ENCODE peak calls at places on chromosomes 2 and 18, in eight cellular contexts. C is GM06990, M is heart right ventricle, U is OCI-LY7, F is cardiac fibroblast, P is cardiac muscle cell, I is right lobe of liver, Q is fibroblast of pulmonary artery. X is an unnamed sample.

GRCh38 chr18:8732442-8733360 is 27.3 kb downstream of the MTCL1 start:
- DNase-seq in C (no peak), M (no peak), U (no peak), F (no peak), P (no peak), I (no peak), Q (no peak), X (no peak)

GRCh38 chr2:161651547-161651946 is 27.3 kb downstream of the SLC4A10 start:
- DNase-seq in C (no peak), M (no peak), U (no peak), F (no peak), P (no peak), I (no peak), Q (no peak), X (no peak)

GRCh38 chr18:24427484-24427883 is 1.0 kb downstream of the IMPACT start:
- DNase-seq in C (no peak), M (no peak), U (no peak), F (peak), P (peak), I (no peak), Q (peak), X (peak)

GRCh38 chr18:7608174-7608550 is 41.0 kb downstream of the PTPRM start:
- DNase-seq in C (no peak), M (no peak), U (no peak), F (peak), P (peak), I (no peak), Q (peak), X (no peak)

GRCh38 chr2:140178224-140178623 is 1398.0 kb upstream of the NXPH2 start:
- DNase-seq in C (no peak), M (no peak), U (no peak), F (no peak), P (no peak), I (no peak), Q (no peak), X (no peak)

GRCh38 chr2:135679125-135679524 is 62.5 kb upstream of the UBXN4 start:
- DNase-seq in C (no peak), M (no peak), U (no peak), F (no peak), P (no peak), I (no peak), Q (no peak), X (no peak)

GRCh38 chr18:34322365-34323289 is 97.9 kb upstream of the NOL4 start:
- DNase-seq in C (peak), M (peak), U (peak), F (peak), P (peak), I (peak), Q (peak), X (peak)

GRCh38 chr2:40285391-40285790 is 166.5 kb downstream of the SLC8A1 start:
- DNase-seq in C (no peak), M (no peak), U (no peak), F (no peak), P (no peak), I (no peak), Q (peak), X (no peak)

GRCh38 chr18:75478996-75479870 is 51.7 kb upstream of the SMIM21 start:
- DNase-seq in C (no peak), M (no peak), U (peak), F (peak), P (peak), I (no peak), Q (peak), X (peak)
- TF ChIP-seq CTCF in C (peak), M (peak), U (peak), F (peak), P (peak), I (peak), Q (peak), X (peak)

GRCh38 chr2:30800159-30800558 is 7.1 kb downstream of the CAPN13 start:
- DNase-seq in C (no peak), M (no peak), U (no peak), F (no peak), P (no peak), I (no peak), Q (no peak), X (no peak)
- H3K4me3 ChIP-seq in C (no peak), M (no peak), U (no peak), F (no peak), P (no peak), I (no peak), Q (no peak), X (no peak)

DNA sequence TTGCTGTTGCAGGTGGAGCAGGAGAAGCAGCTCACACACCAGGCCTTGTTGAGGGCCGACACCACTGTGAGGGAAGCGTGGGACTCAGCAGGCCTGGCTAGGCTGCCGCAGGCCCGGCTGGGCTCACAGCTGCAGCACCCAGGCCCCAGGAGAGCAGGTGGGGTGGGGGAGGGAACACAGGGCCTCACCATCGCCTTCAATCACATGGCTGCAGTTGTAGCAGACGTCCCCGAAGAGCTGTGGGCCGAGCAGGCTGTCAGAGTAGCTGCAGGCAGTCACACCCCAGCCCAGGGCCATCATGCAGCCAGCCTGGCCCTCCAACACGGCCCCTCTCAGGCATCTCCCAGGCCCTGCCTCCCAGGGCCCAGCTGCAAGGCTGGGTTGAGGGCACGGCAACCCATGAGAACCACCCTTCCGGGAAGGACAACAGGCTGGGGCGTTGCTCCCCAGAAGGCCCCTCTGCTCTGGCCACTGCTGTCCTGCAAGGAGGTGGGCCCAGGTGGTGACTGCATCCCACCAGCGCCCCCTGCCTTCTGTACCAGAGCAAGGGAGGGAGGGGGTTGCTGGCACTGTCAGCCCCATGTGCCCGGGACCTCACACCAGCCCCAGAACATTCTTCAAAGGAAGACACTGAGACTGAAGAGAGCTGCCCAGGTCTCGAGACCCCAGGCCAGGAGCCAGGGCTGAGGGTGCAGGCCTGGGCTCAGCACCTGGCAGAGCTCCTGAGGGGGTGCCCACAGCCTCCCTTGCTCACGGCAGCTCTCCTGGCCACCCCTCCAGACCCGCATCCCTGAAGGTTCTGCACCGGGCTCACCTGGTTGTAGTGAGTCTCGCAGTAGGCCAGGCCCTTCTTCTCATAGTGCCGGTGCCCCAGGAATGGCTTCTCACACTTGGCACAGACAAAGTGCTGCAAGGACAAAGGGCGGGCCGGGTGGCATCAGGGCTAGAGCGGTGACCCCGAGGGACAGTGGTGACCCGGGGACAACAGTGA is 5.6 kb upstream of the GPR17 start:
- DNase-seq in C (peak), M (peak), U (peak), F (no peak), P (no peak), I (no peak), Q (no peak), X (no peak)
- TF ChIP-seq CTCF in C (peak), M (peak), U (peak), F (peak), P (no peak), I (no peak), Q (no peak), X (no peak)

DNA sequence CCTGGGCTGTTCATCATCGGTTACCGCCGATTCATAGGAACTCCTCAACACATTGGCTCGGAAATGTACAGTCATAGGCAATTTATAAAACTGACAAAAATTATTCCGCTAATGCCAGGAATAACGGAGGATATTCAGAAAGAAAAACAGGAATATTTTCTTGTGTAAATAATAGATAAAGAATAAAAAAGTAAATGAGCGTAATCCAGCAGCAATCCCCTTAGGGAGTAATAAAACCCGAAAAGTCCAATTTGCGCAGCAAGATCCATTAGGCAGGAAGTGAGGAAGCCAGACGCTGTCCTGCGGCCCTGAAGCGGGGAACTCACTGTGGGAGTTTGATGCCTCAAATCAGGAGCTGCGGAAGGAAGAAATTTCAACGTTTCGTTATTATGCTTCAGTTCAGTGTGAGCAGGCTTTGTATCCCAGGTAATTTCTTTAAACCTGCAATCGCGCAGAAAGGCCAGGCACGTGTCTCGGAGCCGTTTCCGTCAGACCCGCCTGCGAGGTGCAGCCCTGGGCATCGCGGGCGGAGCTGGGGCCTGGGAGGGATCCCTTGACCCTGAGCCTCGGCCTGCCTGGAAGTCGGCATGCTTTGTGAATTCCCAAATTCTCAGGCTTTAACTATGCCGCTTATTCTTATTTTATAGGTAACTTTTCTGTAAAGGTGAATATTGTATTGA is 180.9 kb upstream of the ALKAL2 start:
- DNase-seq in C (no peak), M (no peak), U (no peak), F (no peak), P (no peak), I (no peak), Q (no peak), X (no peak)
- H3K4me3 ChIP-seq in C (no peak), M (no peak), U (no peak), F (no peak), P (no peak), I (no peak), Q (no peak), X (no peak)